ENCODE peak calls at places on chromosome 1, in six cellular contexts. D is activated T-cell treated with anti-CD3 and anti-CD28 coated beads for 1 hour; B is CD8-positive, alpha-beta T cell; H is uterus; W is OCI-LY7; Z is stromal cell of bone marrow. K is an unnamed sample.

GRCh38 chr1:66265796-66266195 is 268.2 kb upstream of the SGIP1 start:
- DNase-seq in D (no peak), B (no peak), H (no peak), W (no peak), Z (no peak), K (no peak)

GRCh38 chr1:244054247-244054923 is 3.3 kb downstream of the ZBTB18 start:
- DNase-seq in D (no peak), B (no peak), H (no peak), W (no peak), Z (no peak), K (no peak)

GRCh38 chr1:22704440-22705067 is 6.1 kb upstream of the EPHB2 start:
- DNase-seq in D (peak), B (peak), H (peak), W (peak), Z (peak), K (peak)

GRCh38 chr1:5814046-5814619 is 178.1 kb downstream of the NPHP4 start:
- DNase-seq in D (no peak), B (no peak), H (no peak), W (no peak), Z (no peak), K (no peak)

GRCh38 chr1:202671388-202671787 is 38.9 kb downstream of the SYT2 start:
- DNase-seq in D (no peak), B (no peak), H (no peak), W (no peak), Z (no peak), K (no peak)

GRCh38 chr1:79198841-79199240 is 192.3 kb upstream of the ADGRL4 start:
- DNase-seq in D (no peak), B (no peak), H (no peak), W (no peak), Z (peak), K (peak)

GRCh38 chr1:171245458-171246064 is 2.7 kb upstream of the FMO1 start:
- DNase-seq in D (no peak), B (no peak), H (no peak), W (peak), Z (no peak), K (no peak)

GRCh38 chr1:157240495-157241184 is 102.4 kb upstream of the ETV3 start:
- DNase-seq in D (no peak), B (no peak), H (no peak), W (no peak), Z (no peak), K (no peak)

GRCh38 chr1:91783423-91784162 is 102.4 kb downstream of the TGFBR3 start:
- DNase-seq in D (no peak), B (no peak), H (no peak), W (no peak), Z (peak), K (no peak)

GRCh38 chr1:201696217-201696761 is 132.7 kb upstream of the IPO9 start:
- DNase-seq in D (no peak), B (no peak), H (peak), W (no peak), Z (peak), K (peak)

GRCh38 chr1:233587958-233588799 is 25.7 kb upstream of the KCNK1 start:
- DNase-seq in D (no peak), B (no peak), H (no peak), W (no peak), Z (no peak), K (no peak)

GRCh38 chr1:34778381-34778780 is 2.6 kb upstream of the GJB3 start:
- DNase-seq in D (no peak), B (no peak), H (no peak), W (no peak), Z (no peak), K (no peak)

GRCh38 chr1:6467224-6467623 is 1.3 kb upstream of the TNFRSF25 start:
- DNase-seq in D (no peak), B (no peak), H (no peak), W (no peak), Z (no peak), K (no peak)

GRCh38 chr1:17335821-17336718 is 28.1 kb downstream of the PADI4 start:
- DNase-seq in D (peak), B (peak), H (no peak), W (peak), Z (peak), K (no peak)

K was measured in AG09309.